ENCODE peak calls at places on chromosomes 12 and 14, in five cellular contexts. Q, M, G, I and F are unnamed samples.

GRCh38 chr14:25150401-25150800 is 100.5 kb upstream of the STXBP6 start:
- DNase-seq in Q (no peak), I (peak), G (no peak), M (no peak), F (no peak)

GRCh38 chr12:54262403-54262925 is 17.5 kb downstream of the CBX5 start:
- DNase-seq in G (no peak), I (peak), Q (no peak), M (peak), F (no peak)

GRCh38 chr14:105532111-105532623 is 5.8 kb downstream of the TMEM121 start:
- DNase-seq in G (no peak), Q (no peak), M (no peak), I (no peak), F (no peak)

GRCh38 chr14:50285861-50286260 is 26.2 kb downstream of the L2HGDH start:
- DNase-seq in I (no peak), M (no peak), G (no peak), Q (no peak), F (no peak)

GRCh38 chr14:100774164-100774537 is 47.5 kb downstream of the DLK1 start:
- DNase-seq in M (no peak), Q (no peak), I (no peak), G (no peak), F (no peak)

GRCh38 chr14:97456958-97457357 is 659.8 kb downstream of the VRK1 start:
- DNase-seq in Q (no peak), M (no peak), I (no peak), G (no peak), F (no peak)

GRCh38 chr14:51079489-51079888 is 15.4 kb downstream of the TRIM9 start:
- DNase-seq in I (no peak), Q (no peak), M (no peak), G (no peak), F (no peak)

GRCh38 chr14:69715725-69716482 is 51.0 kb upstream of the SRSF5 start:
- DNase-seq in Q (no peak), M (peak), G (peak), I (peak), F (peak)

GRCh38 chr12:24479131-24479530 is 469.8 kb downstream of the BCAT1 start:
- DNase-seq in I (no peak), Q (no peak), M (no peak), G (no peak), F (no peak)

GRCh38 chr14:64878775-64879634 is 702 bp downstream of the SPTB start:
- DNase-seq in Q (peak), I (no peak), G (no peak), M (no peak), F (no peak)

GRCh38 chr12:21992823-21993222 is 51.6 kb upstream of the ABCC9 start:
- DNase-seq in Q (no peak), M (peak), G (no peak), I (peak), F (no peak)

GRCh38 chr14:60327447-60328331 is 78.7 kb downstream of the PPM1A start:
- DNase-seq in G (no peak), I (peak), M (peak), Q (peak), F (no peak)

GRCh38 chr14:90781344-90781761 is 34.9 kb downstream of the TTC7B start:
- DNase-seq in Q (no peak), M (peak), I (peak), G (no peak), F (peak)

GRCh38 chr14:20683125-20683895 is 1.1 kb upstream of the RNASE4 start:
- DNase-seq in G (peak), M (peak), Q (peak), I (peak), F (peak)

GRCh38 chr14:35078082-35078481 is 32.0 kb downstream of the FAM177A1 start:
- DNase-seq in G (no peak), M (no peak), I (no peak), Q (no peak), F (no peak)

GRCh38 chr12:131912526-131913274 is 16.4 kb upstream of the PUS1 start:
- DNase-seq in I (peak), G (peak), Q (no peak), M (peak), F (peak)

GRCh38 chr12:75685826-75686225 is 174.4 kb upstream of the KRR1 start:
- DNase-seq in G (no peak), I (no peak), Q (no peak), M (no peak), F (no peak)
- H3K4me3 ChIP-seq in G (no peak), I (no peak), Q (no peak), M (no peak), F (no peak)

DNA sequence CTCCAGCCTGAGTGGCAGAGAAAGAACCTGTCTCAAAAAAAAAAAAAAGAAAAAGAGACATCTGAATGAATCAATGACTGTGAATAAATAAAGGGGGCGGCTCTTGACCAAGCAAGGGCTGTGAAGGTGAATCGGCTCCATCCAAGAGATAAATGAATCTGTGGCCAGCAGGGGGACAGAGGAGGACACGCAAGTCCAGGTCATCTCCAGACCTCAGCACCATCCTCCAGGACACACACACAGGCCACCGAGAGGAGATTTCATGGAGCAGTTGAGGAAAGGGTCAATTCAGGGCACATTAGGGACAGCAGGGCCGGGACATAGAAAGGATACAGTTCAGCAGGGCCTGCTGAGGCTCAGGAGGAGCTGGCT is 21.6 kb downstream of the TRPV4 start:
- DNase-seq in G (no peak), M (no peak), I (no peak), Q (no peak), F (no peak)
- TF ChIP-seq CTCF in G (no peak), M (no peak), I (no peak), Q (peak), F (no peak)

DNA sequence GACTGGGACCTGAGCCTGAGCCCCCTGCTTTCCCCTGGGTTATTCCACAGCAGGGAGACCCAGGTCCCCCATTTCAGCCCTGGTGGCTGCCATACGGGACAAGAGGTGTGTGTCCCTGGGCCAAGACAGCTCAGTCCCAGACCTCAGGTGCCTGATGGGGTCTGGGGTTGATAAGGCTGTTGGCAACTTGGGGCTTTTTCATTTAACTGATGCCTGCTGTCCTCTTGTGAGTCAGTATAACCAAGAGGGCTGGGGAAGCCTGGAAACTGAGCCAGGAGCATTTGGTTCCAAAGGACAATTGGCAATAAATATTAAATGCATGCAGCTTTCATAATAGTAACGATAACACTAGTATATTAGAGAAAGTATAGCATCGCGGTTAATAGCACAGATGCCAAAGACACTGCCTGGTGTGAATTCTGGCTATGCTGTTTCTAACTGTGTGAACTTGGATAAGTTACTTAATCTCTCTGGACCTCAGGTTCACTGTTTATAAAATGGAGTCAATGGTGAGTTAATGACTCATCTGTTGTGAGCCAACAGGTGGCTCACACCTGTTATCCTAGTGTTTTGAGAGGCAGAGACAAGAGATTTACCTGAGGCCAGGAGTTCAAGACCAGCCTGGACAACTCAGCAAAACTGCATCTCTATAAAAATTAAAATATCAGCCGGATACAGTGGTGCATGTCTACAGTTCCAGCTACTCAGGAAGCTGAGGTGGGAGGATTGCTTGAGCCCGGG is 919 bp downstream of the SDSL start:
- DNase-seq in Q (no peak), G (no peak), M (no peak), I (no peak), F (no peak)
- H3K4me3 ChIP-seq in Q (no peak), G (peak), M (peak), I (peak), F (peak)

GRCh38 chr12:76176935-76177334 is 92.5 kb upstream of the NAP1L1 start:
- DNase-seq in M (no peak), Q (no peak), G (no peak), I (no peak), F (no peak)

GRCh38 chr12:76178461-76178860 is 94.0 kb upstream of the NAP1L1 start:
- DNase-seq in Q (no peak), I (no peak), M (no peak), G (no peak), F (no peak)

GRCh38 chr12:76183459-76184186 is 99.1 kb upstream of the NAP1L1 start:
- DNase-seq in M (peak), Q (no peak), I (peak), G (peak), F (peak)

GRCh38 chr12:76186507-76186906 is 102.0 kb upstream of the NAP1L1 start:
- DNase-seq in Q (no peak), G (no peak), I (no peak), M (peak), F (no peak)

GRCh38 chr12:76180401-76181277 is 96.2 kb upstream of the NAP1L1 start:
- DNase-seq in M (no peak), G (no peak), Q (no peak), I (no peak), F (no peak)
- TF ChIP-seq CTCF in M (no peak), G (no peak), Q (no peak), I (no peak), F (no peak)

GRCh38 chr12:57047981-57048380 is 1.9 kb downstream of the MYO1A start:
- DNase-seq in I (no peak), M (no peak), G (no peak), Q (no peak), F (no peak)
- H3K4me3 ChIP-seq in I (no peak), M (no peak), G (no peak), Q (no peak), F (no peak)

GRCh38 chr12:105227879-105228278 is 8.1 kb downstream of the APPL2 start:
- DNase-seq in I (no peak), G (no peak), Q (no peak), M (no peak), F (no peak)

GRCh38 chr12:105225505-105225904 is 10.5 kb downstream of the APPL2 start:
- DNase-seq in G (no peak), I (no peak), Q (no peak), M (no peak), F (no peak)

GRCh38 chr12:105224399-105224798 is 11.6 kb downstream of the APPL2 start:
- DNase-seq in Q (no peak), I (no peak), M (no peak), G (no peak), F (no peak)

GRCh38 chr12:105228494-105228893 is 7.5 kb downstream of the APPL2 start:
- DNase-seq in M (peak), I (peak), Q (no peak), G (no peak), F (no peak)

DNA sequence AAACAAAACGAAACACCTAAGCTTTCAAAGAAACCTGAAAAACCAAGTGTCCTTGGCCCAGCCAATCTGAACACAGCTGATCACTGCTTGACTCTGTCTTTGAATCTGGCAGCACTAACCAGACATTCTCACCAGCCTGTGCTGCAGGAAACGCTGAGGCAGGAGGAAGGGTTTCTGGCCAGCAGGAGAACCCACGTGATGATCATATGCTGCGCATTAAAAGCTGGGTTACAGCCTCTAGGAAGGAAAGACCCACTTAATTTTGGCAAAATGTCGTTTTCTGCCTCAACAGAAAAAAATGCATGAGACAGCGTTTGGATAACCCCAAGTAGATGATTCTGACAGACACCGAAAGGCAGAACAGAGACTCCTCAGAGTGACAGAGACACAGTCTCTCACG is 9.8 kb downstream of the APPL2 start:
- DNase-seq in M (peak), Q (no peak), I (peak), G (peak), F (peak)
- TF ChIP-seq CTCF in M (no peak), Q (no peak), I (no peak), G (no peak), F (peak)

GRCh38 chr14:85085981-85086380 is 444.0 kb upstream of the FLRT2 start:
- DNase-seq in M (no peak), I (no peak), Q (no peak), G (no peak), F (no peak)

GRCh38 chr14:85084344-85084743 is 445.6 kb upstream of the FLRT2 start:
- DNase-seq in I (no peak), M (no peak), Q (no peak), G (no peak), F (no peak)

GRCh38 chr14:85088231-85088630 is 441.7 kb upstream of the FLRT2 start:
- DNase-seq in Q (no peak), I (peak), G (no peak), M (peak), F (no peak)

GRCh38 chr14:85090681-85091080 is 439.3 kb upstream of the FLRT2 start:
- DNase-seq in Q (no peak), M (no peak), I (no peak), G (no peak), F (no peak)

DNA sequence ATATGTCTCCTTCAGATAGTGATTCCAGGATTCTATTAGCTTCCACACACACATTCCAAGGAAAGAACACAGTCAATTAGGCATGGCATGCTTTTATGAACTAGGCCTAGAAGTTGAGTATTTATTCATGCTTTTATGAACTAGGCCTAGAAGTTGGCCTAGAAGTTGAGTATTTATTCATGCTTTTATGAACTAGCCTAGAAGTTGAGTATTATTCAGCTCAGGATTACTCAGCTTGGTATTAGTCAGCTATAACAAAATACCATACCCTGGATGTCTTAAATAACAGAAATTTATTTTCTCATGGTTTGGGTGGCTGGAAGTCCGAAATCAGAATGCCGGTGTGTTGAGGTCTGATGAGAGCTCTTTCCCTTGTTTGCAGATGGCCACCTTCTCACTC is 442.7 kb upstream of the FLRT2 start:
- DNase-seq in I (peak), M (no peak), G (no peak), Q (no peak), F (no peak)
- H3K4me3 ChIP-seq in I (no peak), M (no peak), G (no peak), Q (no peak), F (no peak)

GRCh38 chr14:73949752-73950734 is at the start of the genes COQ6 and FAM161B:
- DNase-seq in I (peak), G (peak), Q (peak), M (peak), F (peak)
- TF ChIP-seq CTCF in I (no peak), G (peak), Q (peak), M (no peak), F (peak)